ENCODE peak calls at places on chromosomes 5 and 9, in eight cellular contexts. W is fibroblast of lung, U is GM10248, F is fibroblast of the aortic adventitia, E is body of pancreas, L is endothelial cell, G is H9, B is natural killer cell. Y is an unnamed sample.

GRCh38 chr9:5354184-5354583 is 14.5 kb upstream of the RLN1 start:
- DNase-seq in G (no peak), F (no peak), W (no peak), U (no peak), E (no peak), B (no peak), L (no peak), Y (no peak)

GRCh38 chr5:134958755-134959154 is 9.0 kb upstream of the CATSPER3 start:
- DNase-seq in U (no peak), G (peak), W (no peak), E (no peak), B (no peak), F (no peak), L (no peak), Y (no peak)

GRCh38 chr9:114472765-114473446 is 32.4 kb downstream of the WHRN start:
- DNase-seq in G (no peak), E (no peak), W (peak), F (no peak), U (no peak), B (no peak), L (no peak), Y (no peak)

GRCh38 chr5:172943283-172943841 is 15.9 kb upstream of the RPL26L1 start:
- DNase-seq in U (no peak), W (peak), G (peak), L (no peak), F (peak), B (no peak), E (no peak), Y (no peak)

GRCh38 chr9:87776481-87777373 is 50.8 kb downstream of the CTSL start:
- DNase-seq in U (no peak), F (no peak), B (no peak), W (no peak), L (no peak), G (no peak), E (no peak), Y (no peak)

GRCh38 chr5:146862641-146863040 is 15.9 kb downstream of the PPP2R2B start:
- DNase-seq in L (no peak), G (no peak), B (no peak), E (no peak), W (no peak), U (no peak), F (no peak), Y (no peak)

GRCh38 chr9:38682713-38683112 is 37.2 kb downstream of the FAM240B start:
- DNase-seq in G (no peak), B (no peak), L (no peak), U (no peak), E (no peak), F (peak), W (peak), Y (no peak)

GRCh38 chr9:20317701-20318100 is 304.6 kb downstream of the MLLT3 start:
- DNase-seq in U (no peak), F (no peak), B (no peak), L (no peak), E (no peak), G (no peak), W (no peak), Y (no peak)

GRCh38 chr9:106918825-106919509 is 56.0 kb downstream of the ZNF462 start:
- DNase-seq in F (no peak), U (no peak), G (no peak), W (no peak), B (no peak), E (no peak), L (no peak), Y (no peak)

GRCh38 chr5:77176429-77176828 is 34.1 kb upstream of the PDE8B start:
- DNase-seq in U (no peak), W (no peak), E (no peak), F (no peak), B (no peak), G (no peak), L (no peak), Y (no peak)

GRCh38 chr9:86503281-86503680 is 149.1 kb upstream of the TUT7 start:
- DNase-seq in E (no peak), B (no peak), F (no peak), G (no peak), L (no peak), W (no peak), U (no peak), Y (no peak)

GRCh38 chr5:160506006-160507004 is 84.7 kb downstream of the PTTG1 start:
- DNase-seq in G (peak), U (peak), E (no peak), W (peak), L (peak), B (peak), F (peak), Y (no peak)

GRCh38 chr5:163504091-163504931 is 1.1 kb upstream of the MAT2B start:
- DNase-seq in B (peak), F (peak), L (peak), U (no peak), G (no peak), W (peak), E (peak), Y (no peak)

GRCh38 chr5:140988036-140988997 is 22.0 kb downstream of the PCDHAC2 start:
- DNase-seq in U (no peak), E (no peak), F (no peak), G (no peak), W (no peak), B (no peak), L (no peak), Y (no peak)

GRCh38 chr5:37735649-37736347 is 104.0 kb downstream of the GDNF start:
- DNase-seq in E (no peak), W (peak), G (no peak), F (no peak), B (no peak), L (no peak), U (no peak), Y (no peak)

GRCh38 chr5:67451640-67452279 is 255.2 kb upstream of the CD180 start:
- DNase-seq in W (peak), B (no peak), U (no peak), G (no peak), L (no peak), F (no peak), E (no peak), Y (no peak)

GRCh38 chr5:131488463-131488862 is 146.6 kb downstream of the RAPGEF6 start:
- DNase-seq in L (no peak), F (peak), W (peak), E (no peak), G (no peak), U (peak), B (no peak), Y (no peak)

GRCh38 chr5:93307557-93307956 is 273.5 kb downstream of the NR2F1-AS1 start:
- DNase-seq in U (no peak), W (peak), L (no peak), E (no peak), B (no peak), F (peak), G (no peak), Y (no peak)

GRCh38 chr9:110048473-110048975 is 159.4 kb downstream of the C9orf152 start:
- DNase-seq in E (peak), G (peak), F (peak), W (peak), L (peak), U (peak), B (peak), Y (peak)

GRCh38 chr9:104849023-104849422 is 78.9 kb downstream of the ABCA1 start:
- DNase-seq in B (no peak), W (no peak), L (no peak), G (no peak), E (no peak), U (no peak), F (peak), Y (no peak)

GRCh38 chr5:124315746-124316415 is 430.6 kb downstream of the ZNF608 start:
- DNase-seq in B (no peak), U (no peak), W (peak), G (no peak), E (no peak), L (no peak), F (peak), Y (no peak)

GRCh38 chr5:77812926-77813589 is 36.9 kb upstream of the TBCA start:
- DNase-seq in F (no peak), L (no peak), W (no peak), B (no peak), U (no peak), E (no peak), G (no peak), Y (no peak)

GRCh38 chr5:50440651-50441478 is at the start of gene EMB:
- DNase-seq in B (peak), G (peak), W (peak), L (peak), U (peak), E (peak), F (peak), Y (peak)

GRCh38 chr5:160333726-160334125 is 21.4 kb upstream of the CCNJL start:
- DNase-seq in G (no peak), B (no peak), L (no peak), U (no peak), E (no peak), W (peak), F (peak), Y (no peak)

GRCh38 chr5:150804388-150804787 is 25.8 kb downstream of the SMIM3 start:
- DNase-seq in F (no peak), L (no peak), B (no peak), W (no peak), G (no peak), U (no peak), E (no peak), Y (no peak)

GRCh38 chr9:15272377-15272928 is 34.6 kb downstream of the TTC39B start:
- DNase-seq in E (no peak), W (no peak), G (no peak), B (no peak), L (no peak), F (no peak), U (no peak), Y (no peak)

GRCh38 chr5:79802995-79803394 is 113.4 kb downstream of the CMYA5 start:
- DNase-seq in G (no peak), B (no peak), F (no peak), E (no peak), W (peak), U (no peak), L (no peak), Y (no peak)

GRCh38 chr5:174590820-174591219 is 133.6 kb upstream of the MSX2 start:
- DNase-seq in E (no peak), F (no peak), U (no peak), L (no peak), B (no peak), W (no peak), G (no peak), Y (no peak)

GRCh38 chr9:87276327-87276841 is 221.3 kb upstream of the DAPK1 start:
- DNase-seq in U (no peak), F (peak), G (no peak), E (no peak), W (peak), L (no peak), B (no peak), Y (no peak)

GRCh38 chr9:23587903-23588302 is 238.1 kb downstream of the ELAVL2 start:
- DNase-seq in B (no peak), G (peak), L (no peak), E (no peak), F (no peak), U (no peak), W (no peak), Y (no peak)

GRCh38 chr5:157710887-157711286 is 20.3 kb upstream of the THG1L start:
- DNase-seq in G (no peak), L (no peak), E (no peak), B (no peak), F (peak), W (peak), U (no peak), Y (no peak)

GRCh38 chr9:6915635-6916034 is 157.9 kb downstream of the KDM4C start:
- DNase-seq in E (no peak), L (no peak), G (no peak), F (no peak), B (no peak), W (no peak), U (no peak), Y (no peak)

GRCh38 chr9:85897853-85898252 is 43.1 kb upstream of the NAA35 start:
- DNase-seq in U (no peak), E (no peak), F (no peak), L (no peak), W (no peak), G (no peak), B (no peak), Y (no peak)

GRCh38 chr5:137573376-137573775 is 74.2 kb upstream of the SPOCK1 start:
- DNase-seq in U (no peak), B (no peak), W (no peak), L (no peak), E (no peak), G (no peak), F (no peak), Y (no peak)

GRCh38 chr9:125332527-125332926 is 70.9 kb downstream of the GAPVD1 start:
- DNase-seq in U (peak), F (no peak), G (no peak), L (no peak), B (no peak), E (no peak), W (no peak), Y (no peak)

GRCh38 chr5:134110382-134110781 is 4.1 kb upstream of the TCF7 start:
- DNase-seq in F (no peak), W (no peak), G (no peak), E (no peak), B (no peak), U (peak), L (no peak), Y (no peak)

GRCh38 chr5:72658161-72658560 is 151.0 kb upstream of the ZNF366 start:
- DNase-seq in L (no peak), W (no peak), U (no peak), G (no peak), E (no peak), B (no peak), F (no peak), Y (no peak)

GRCh38 chr9:16001856-16002255 is 449.0 kb downstream of the CCDC171 start:
- DNase-seq in F (peak), G (no peak), L (no peak), B (no peak), W (peak), E (no peak), U (no peak), Y (no peak)

GRCh38 chr5:69083412-69083811 is 10.4 kb upstream of the SLC30A5 start:
- DNase-seq in F (no peak), E (peak), G (peak), U (no peak), L (no peak), W (no peak), B (no peak), Y (no peak)

GRCh38 chr5:171271798-171272197 is 37.2 kb upstream of the TLX3 start:
- DNase-seq in E (no peak), U (no peak), W (no peak), F (no peak), B (no peak), L (no peak), G (no peak), Y (no peak)

GRCh38 chr5:171275822-171276544 is 33.1 kb upstream of the TLX3 start:
- DNase-seq in B (no peak), U (no peak), G (no peak), F (no peak), L (no peak), W (no peak), E (no peak), Y (no peak)

GRCh38 chr5:171269717-171270116 is 39.3 kb upstream of the TLX3 start:
- DNase-seq in F (peak), W (peak), G (no peak), U (no peak), B (no peak), L (no peak), E (no peak), Y (no peak)

GRCh38 chr5:171270136-171270535 is 38.9 kb upstream of the TLX3 start:
- DNase-seq in B (no peak), W (peak), U (no peak), F (no peak), E (no peak), G (no peak), L (no peak), Y (no peak)

GRCh38 chr5:171272996-171273970 is 35.8 kb upstream of the TLX3 start:
- DNase-seq in G (peak), L (peak), B (no peak), E (no peak), W (peak), U (peak), F (peak), Y (no peak)
- TF ChIP-seq CTCF in G (peak), L (no peak), B (no peak), E (no peak), W (peak), U (peak), F (no peak), Y (peak)

DNA sequence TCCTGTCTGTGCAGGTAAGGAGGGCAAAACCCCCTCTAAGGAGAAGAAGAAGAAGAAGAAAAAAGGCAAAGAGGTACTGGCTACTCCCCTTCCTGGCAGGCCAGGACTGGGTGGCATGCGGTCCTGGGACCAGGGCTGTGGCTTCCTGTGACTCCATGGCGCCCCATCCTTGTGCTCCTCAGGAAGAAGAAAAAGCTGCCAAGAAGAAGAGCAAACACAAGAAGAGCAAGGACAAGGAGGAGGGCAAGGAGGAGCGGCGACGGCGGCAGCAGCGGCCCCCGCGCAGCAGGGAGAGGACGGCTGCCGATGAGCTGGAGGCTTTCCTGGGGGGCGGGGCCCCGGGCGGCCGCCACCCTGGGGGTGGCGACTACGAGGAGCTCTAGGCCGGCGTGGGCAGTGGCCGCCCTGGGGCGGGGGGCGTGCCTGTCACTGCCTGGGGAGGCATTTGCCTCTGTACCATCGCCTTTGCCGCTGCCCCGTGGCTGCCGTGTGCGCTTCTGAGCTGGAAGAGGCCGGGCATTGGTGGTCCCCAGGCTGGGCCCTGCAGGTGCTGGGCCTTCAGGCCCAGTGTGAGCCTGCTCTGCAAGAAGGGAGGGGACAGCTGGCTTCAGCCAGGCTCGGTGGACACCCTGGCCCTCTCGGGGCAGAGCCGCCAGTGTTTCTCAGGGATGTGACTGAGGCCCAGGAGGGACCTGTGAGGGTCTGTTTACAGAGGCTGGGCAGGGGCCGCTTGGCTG is 2.0 kb upstream of the AJM1 start:
- DNase-seq in F (no peak), E (no peak), U (no peak), B (no peak), L (no peak), G (peak), W (no peak), Y (no peak)
- TF ChIP-seq CTCF in F (no peak), E (no peak), U (no peak), B (no peak), L (no peak), G (no peak), W (no peak), Y (no peak)

GRCh38 chr9:68822596-68823165 is 117.6 kb downstream of the PIP5K1B start:
- DNase-seq in W (no peak), U (no peak), F (peak), G (no peak), B (no peak), L (no peak), E (peak), Y (no peak)
- TF ChIP-seq CTCF in W (no peak), U (no peak), F (no peak), G (no peak), B (no peak), L (no peak), E (no peak), Y (no peak)

GRCh38 chr5:113123563-113123962 is 147.0 kb downstream of the DCP2 start:
- DNase-seq in B (no peak), F (no peak), L (peak), G (peak), U (no peak), E (no peak), W (no peak), Y (no peak)
- TF ChIP-seq CTCF in B (no peak), F (peak), L (peak), G (peak), U (no peak), E (no peak), W (peak), Y (peak)

GRCh38 chr9:130239363-130239695 is 26.2 kb upstream of the HMCN2 start:
- DNase-seq in F (no peak), E (no peak), L (no peak), B (no peak), W (no peak), U (no peak), G (no peak), Y (no peak)

GRCh38 chr9:130240410-130241197 is 25.0 kb upstream of the HMCN2 start:
- DNase-seq in B (no peak), L (peak), F (peak), W (peak), E (peak), G (peak), U (peak), Y (no peak)

GRCh38 chr9:130241198-130241535 is 24.4 kb upstream of the HMCN2 start:
- DNase-seq in F (no peak), U (no peak), B (no peak), L (no peak), G (no peak), W (no peak), E (no peak), Y (no peak)

GRCh38 chr9:130237763-130238524 is 27.6 kb upstream of the HMCN2 start:
- DNase-seq in W (no peak), F (no peak), U (no peak), E (no peak), L (no peak), B (no peak), G (no peak), Y (no peak)

DNA sequence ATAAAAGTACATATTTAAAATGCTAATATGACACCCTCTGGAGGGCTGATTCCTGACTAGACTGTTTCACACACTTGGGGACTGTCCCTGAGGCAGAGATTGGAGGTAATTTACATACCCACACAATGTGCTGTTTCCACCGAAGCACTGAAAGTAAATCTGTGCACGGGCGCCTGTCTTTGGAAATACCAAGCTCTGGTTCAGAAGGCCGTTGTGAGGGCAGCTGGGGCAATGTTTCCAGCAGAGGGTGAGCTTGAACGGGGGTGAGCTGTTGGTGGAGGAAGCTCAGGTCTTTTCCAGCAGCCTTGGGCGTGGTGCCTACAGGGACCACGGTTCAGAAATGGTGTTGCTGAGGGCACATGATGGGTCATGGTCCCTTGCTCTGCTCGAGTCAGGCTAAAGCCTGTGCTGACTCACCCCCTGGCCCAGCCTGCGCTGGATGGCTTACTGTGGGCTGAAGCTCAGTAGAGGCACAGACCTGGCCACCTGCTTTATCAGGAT is 25.8 kb upstream of the HMCN2 start:
- DNase-seq in W (peak), U (peak), L (no peak), F (no peak), E (no peak), G (no peak), B (no peak), Y (no peak)
- TF ChIP-seq CTCF in W (no peak), U (no peak), L (no peak), F (no peak), E (no peak), G (no peak), B (no peak), Y (no peak)

Y was measured in type B pancreatic cell.